ENCODE peak calls at places on chromosomes 5 and 9, in four cellular contexts. One of them, this sample, is unnamed.

GRCh38 chr9:5389109-5389732 is 48.5 kb downstream of the PLGRKT start:
- DNase-seq in A549: no peak
- DNase-seq in K562: no peak
- DNase-seq in HepG2: no peak
- DNase-seq in this sample: no peak

GRCh38 chr5:133819977-133820471 is 148.4 kb downstream of the C5orf15 start:
- DNase-seq in A549: no peak
- DNase-seq in HepG2: no peak
- DNase-seq in K562: no peak
- DNase-seq in this sample: no peak

GRCh38 chr9:117073539-117074336 is 341.1 kb downstream of the ASTN2 start:
- DNase-seq in HepG2: peak
- DNase-seq in A549: peak
- DNase-seq in K562: peak
- DNase-seq in this sample: peak

GRCh38 chr9:23493219-23493618 is 332.8 kb downstream of the ELAVL2 start:
- DNase-seq in HepG2: no peak
- DNase-seq in K562: no peak
- DNase-seq in A549: no peak
- DNase-seq in this sample: no peak

GRCh38 chr5:96143450-96143849 is 181.8 kb upstream of the ELL2 start:
- DNase-seq in K562: no peak
- DNase-seq in HepG2: no peak
- DNase-seq in A549: no peak
- DNase-seq in this sample: no peak

GRCh38 chr5:9895305-9895650 is 265.1 kb upstream of the TAS2R1 start:
- DNase-seq in A549: no peak
- DNase-seq in HepG2: no peak
- DNase-seq in K562: no peak
- DNase-seq in this sample: peak

GRCh38 chr5:172453206-172453985 is 929 bp downstream of the SH3PXD2B start:
- DNase-seq in HepG2: peak
- DNase-seq in K562: peak
- DNase-seq in A549: peak
- DNase-seq in this sample: peak

GRCh38 chr9:112025886-112026285 is 129.3 kb downstream of the UGCG start:
- DNase-seq in A549: no peak
- DNase-seq in HepG2: no peak
- DNase-seq in K562: no peak
- DNase-seq in this sample: no peak

GRCh38 chr9:78973906-78974305 is 597.9 kb upstream of the TLE4 start:
- DNase-seq in K562: no peak
- DNase-seq in A549: peak
- DNase-seq in HepG2: no peak
- DNase-seq in this sample: no peak

GRCh38 chr9:38017149-38017884 is 51.7 kb downstream of the SHB start:
- DNase-seq in A549: peak
- DNase-seq in HepG2: no peak
- DNase-seq in K562: no peak
- DNase-seq in this sample: peak

GRCh38 chr9:86321373-86321772 is 32.8 kb downstream of the TUT7 start:
- DNase-seq in A549: no peak
- DNase-seq in K562: no peak
- DNase-seq in HepG2: no peak
- DNase-seq in this sample: no peak

GRCh38 chr9:124263158-124263557 is 5.4 kb downstream of the NEK6 start:
- DNase-seq in A549: no peak
- DNase-seq in K562: no peak
- DNase-seq in HepG2: no peak
- DNase-seq in this sample: no peak

GRCh38 chr5:176542135-176542595 is 5.0 kb upstream of the RNF44 start:
- DNase-seq in A549: no peak
- DNase-seq in HepG2: no peak
- DNase-seq in K562: peak
- DNase-seq in this sample: peak

GRCh38 chr9:114733814-114734213 is 51.8 kb upstream of the TEX48 start:
- DNase-seq in K562: no peak
- DNase-seq in A549: peak
- DNase-seq in HepG2: no peak
- DNase-seq in this sample: no peak

GRCh38 chr5:169273881-169274280 is 27.1 kb downstream of the SLIT3 start:
- DNase-seq in HepG2: no peak
- DNase-seq in K562: no peak
- DNase-seq in A549: no peak
- DNase-seq in this sample: no peak

GRCh38 chr9:73773896-73774295 is 622.2 kb downstream of the ANXA1 start:
- DNase-seq in HepG2: no peak
- DNase-seq in K562: no peak
- DNase-seq in A549: no peak
- DNase-seq in this sample: no peak

GRCh38 chr5:59543826-59544442 is 349.6 kb downstream of the PDE4D start:
- DNase-seq in K562: no peak
- DNase-seq in A549: peak
- DNase-seq in HepG2: no peak
- DNase-seq in this sample: no peak

GRCh38 chr9:4196886-4197285 is 103.0 kb downstream of the GLIS3 start:
- DNase-seq in K562: no peak
- DNase-seq in A549: no peak
- DNase-seq in HepG2: no peak
- DNase-seq in this sample: no peak

GRCh38 chr5:81838307-81838906 is 87.5 kb upstream of the SSBP2 start:
- DNase-seq in A549: no peak
- DNase-seq in HepG2: no peak
- DNase-seq in K562: peak
- DNase-seq in this sample: no peak

GRCh38 chr9:96725576-96725975 is 52.3 kb downstream of the ZNF510 start:
- DNase-seq in A549: no peak
- DNase-seq in K562: no peak
- DNase-seq in HepG2: no peak
- DNase-seq in this sample: no peak

GRCh38 chr9:96720435-96720834 is 57.5 kb downstream of the ZNF510 start:
- DNase-seq in A549: no peak
- DNase-seq in HepG2: no peak
- DNase-seq in K562: no peak
- DNase-seq in this sample: no peak

GRCh38 chr9:96721731-96722429 is 56.0 kb downstream of the ZNF510 start:
- DNase-seq in HepG2: peak
- DNase-seq in A549: no peak
- DNase-seq in K562: no peak
- DNase-seq in this sample: no peak

GRCh38 chr9:96721303-96721702 is 56.6 kb downstream of the ZNF510 start:
- DNase-seq in A549: no peak
- DNase-seq in HepG2: no peak
- DNase-seq in K562: no peak
- DNase-seq in this sample: no peak

DNA sequence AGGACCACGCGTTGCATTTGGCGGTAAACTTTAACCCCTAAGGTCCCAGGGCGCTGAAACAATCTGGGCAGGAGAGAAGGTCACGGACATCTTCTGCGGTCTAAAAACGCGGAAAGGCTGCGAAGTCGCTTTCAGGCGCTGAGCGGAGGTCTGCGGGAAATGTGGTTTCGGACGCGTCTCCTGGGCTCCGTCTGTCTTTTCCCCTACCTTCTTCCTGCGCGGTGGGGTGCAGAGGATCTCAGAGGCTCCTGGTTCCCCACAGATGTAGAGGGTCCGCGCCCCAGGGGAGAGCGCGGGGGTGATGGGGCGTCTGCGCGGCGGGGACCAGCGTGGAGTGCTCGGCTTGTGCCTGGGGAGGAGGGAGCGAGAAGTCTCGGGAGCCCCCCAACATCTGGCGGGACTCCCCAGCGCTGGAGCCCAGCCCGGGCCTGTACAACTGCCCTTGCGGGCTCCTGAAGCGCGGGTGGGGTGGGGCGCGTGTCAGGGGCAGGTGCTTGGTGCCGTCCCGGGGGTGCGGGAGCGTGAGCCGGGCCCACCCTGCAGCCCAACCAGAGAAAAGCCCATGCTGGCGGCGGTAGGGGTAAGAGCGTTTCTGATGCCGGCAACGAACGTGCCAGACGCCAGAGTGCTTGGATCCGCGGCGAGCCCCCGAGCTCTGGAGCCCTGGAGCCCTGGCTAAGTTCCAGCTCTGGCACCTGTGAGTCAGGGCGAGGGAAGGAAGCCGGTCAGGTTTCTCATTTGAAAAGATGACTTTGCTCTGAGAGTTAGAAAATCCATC is 58.2 kb downstream of the ZNF510 start:
- DNase-seq in A549: no peak
- DNase-seq in K562: no peak
- DNase-seq in HepG2: no peak
- DNase-seq in this sample: peak
- TF ChIP-seq USF2 in A549: no peak
- TF ChIP-seq USF2 in K562: no peak
- TF ChIP-seq USF2 in HepG2: no peak
- TF ChIP-seq USF2 in this sample: no peak

GRCh38 chr9:133122167-133122550 is 1.1 kb upstream of the RALGDS start:
- DNase-seq in HepG2: no peak
- DNase-seq in A549: no peak
- DNase-seq in K562: no peak
- DNase-seq in this sample: no peak

GRCh38 chr9:133124123-133124948 is 3.3 kb upstream of the RALGDS start:
- DNase-seq in A549: no peak
- DNase-seq in K562: no peak
- DNase-seq in HepG2: no peak
- DNase-seq in this sample: no peak

GRCh38 chr9:133121200-133122166 is at the start of gene RALGDS:
- DNase-seq in HepG2: peak
- DNase-seq in A549: peak
- DNase-seq in K562: peak
- DNase-seq in this sample: peak

GRCh38 chr9:133122605-133122934 is 1.5 kb upstream of the RALGDS start:
- DNase-seq in HepG2: no peak
- DNase-seq in K562: no peak
- DNase-seq in A549: no peak
- DNase-seq in this sample: no peak

GRCh38 chr9:133122935-133123611 is 2.0 kb upstream of the RALGDS start:
- DNase-seq in K562: peak
- DNase-seq in A549: no peak
- DNase-seq in HepG2: no peak
- DNase-seq in this sample: no peak
- TF ChIP-seq HMGXB4 in K562: no peak
- TF ChIP-seq HMGXB4 in A549: no peak
- TF ChIP-seq HMGXB4 in HepG2: no peak
- TF ChIP-seq HMGXB4 in this sample: no peak

DNA sequence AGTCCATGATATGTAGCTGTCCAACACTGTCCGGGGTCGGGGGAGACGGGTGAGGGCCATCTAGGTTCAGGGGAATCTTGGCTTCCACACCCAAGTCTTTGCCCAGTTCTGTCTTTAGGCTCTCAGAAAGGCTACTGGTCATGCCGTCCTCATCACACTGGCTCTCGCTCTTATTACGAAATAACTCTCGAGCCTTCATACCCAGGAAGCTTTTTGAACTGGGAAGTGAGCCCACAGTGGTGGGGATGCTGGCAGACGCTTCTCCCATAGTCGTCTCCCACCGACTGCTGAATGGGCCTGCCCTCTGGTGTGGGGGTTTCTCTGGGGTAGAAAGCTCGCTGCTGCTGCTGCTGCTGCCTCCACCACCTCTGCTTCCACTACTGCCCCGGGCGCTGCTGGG is 17.6 kb downstream of the SPACA9 start:
- DNase-seq in HepG2: no peak
- DNase-seq in A549: no peak
- DNase-seq in K562: no peak
- DNase-seq in this sample: no peak
- TF ChIP-seq USF2 in HepG2: no peak
- TF ChIP-seq USF2 in A549: no peak
- TF ChIP-seq USF2 in K562: no peak
- TF ChIP-seq USF2 in this sample: no peak

GRCh38 chr5:162497455-162497854 is 429.9 kb downstream of the GABRG2 start:
- DNase-seq in K562: no peak
- DNase-seq in A549: no peak
- DNase-seq in HepG2: no peak
- DNase-seq in this sample: no peak
- TF ChIP-seq HMGXB4 in K562: no peak
- TF ChIP-seq HMGXB4 in A549: no peak
- TF ChIP-seq HMGXB4 in HepG2: no peak
- TF ChIP-seq HMGXB4 in this sample: no peak

GRCh38 chr5:37933586-37933985 is 93.7 kb upstream of the GDNF start:
- DNase-seq in A549: no peak
- DNase-seq in HepG2: no peak
- DNase-seq in K562: no peak
- DNase-seq in this sample: no peak
- TF ChIP-seq USF2 in A549: no peak
- TF ChIP-seq USF2 in HepG2: no peak
- TF ChIP-seq USF2 in K562: no peak
- TF ChIP-seq USF2 in this sample: no peak

GRCh38 chr5:113089653-113090335 is 113.2 kb downstream of the DCP2 start:
- DNase-seq in HepG2: no peak
- DNase-seq in A549: no peak
- DNase-seq in K562: no peak
- DNase-seq in this sample: no peak
- TF ChIP-seq HMGXB4 in HepG2: no peak
- TF ChIP-seq HMGXB4 in A549: no peak
- TF ChIP-seq HMGXB4 in K562: no peak
- TF ChIP-seq HMGXB4 in this sample: no peak